ENCODE peak calls at places on chromosomes 16 and 17, in seven cellular contexts. F is AML-193, B is ureter, G is omental fat pad, X is lung, C is dorsolateral prefrontal cortex, H is EL. A is an unnamed sample.

GRCh38 chr16:20763461-20764232 is at the start of gene ACSM3:
- DNase-seq in G (no peak), F (peak; percentile 87), X (peak; percentile 88), H (peak; percentile 78), B (peak; percentile 84), C (no peak), A (no peak)

GRCh38 chr17:8488931-8489330 is 53.2 kb downstream of the NDEL1 start:
- DNase-seq in F (no peak), H (peak; percentile 95), X (no peak), C (no peak), G (no peak), B (no peak), A (peak; percentile 16)

GRCh38 chr17:496761-497586 is 144.4 kb upstream of the RPH3AL start:
- DNase-seq in G (no peak), B (no peak), C (no peak), H (peak; percentile 29), X (no peak), F (no peak), A (no peak)

GRCh38 chr16:25235991-25236390 is 19.2 kb downstream of the AQP8 start:
- DNase-seq in F (no peak), X (no peak), C (no peak), B (no peak), H (no peak), G (no peak), A (no peak)

GRCh38 chr17:51000835-51001638 is 119.6 kb downstream of the SPAG9 start:
- DNase-seq in B (no peak), X (no peak), G (no peak), F (peak; percentile 91), C (no peak), H (peak; percentile 62), A (peak; percentile 60)

GRCh38 chr17:79981661-79982101 is 54.0 kb downstream of the TBC1D16 start:
- DNase-seq in C (peak; percentile 1), H (no peak), F (no peak), X (no peak), G (no peak), B (no peak), A (no peak)

GRCh38 chr17:71334041-71334781 is 786.6 kb upstream of the SOX9 start:
- DNase-seq in B (no peak), X (no peak), G (no peak), C (no peak), F (no peak), H (no peak), A (no peak)

GRCh38 chr16:31214705-31215286 is 877 bp downstream of the TRIM72 start:
- DNase-seq in H (no peak), F (no peak), B (no peak), X (no peak), C (no peak), G (no peak), A (no peak)

GRCh38 chr17:43608313-43608712 is 53.4 kb downstream of the MEOX1 start:
- DNase-seq in X (no peak), C (no peak), F (no peak), B (no peak), H (peak; percentile 35), G (no peak), A (no peak)

GRCh38 chr17:59366040-59366757 is 34.7 kb downstream of the YPEL2 start:
- DNase-seq in B (no peak), F (no peak), X (no peak), G (no peak), H (no peak), C (no peak), A (no peak)

GRCh38 chr17:75006653-75007052 is 5.8 kb upstream of the MRPL58 start:
- DNase-seq in G (no peak), H (no peak), F (peak; percentile 73), X (no peak), B (no peak), C (no peak), A (no peak)

GRCh38 chr16:80659865-80660264 is 119.1 kb downstream of the DYNLRB2 start:
- DNase-seq in B (no peak), G (no peak), F (no peak), H (no peak), C (no peak), X (no peak), A (no peak)